ENCODE peak calls at places on chromosomes 4 and X, in nine cellular contexts. J is immature natural killer cell; V is NCI-H1417 treated with DMSO at 0.1 percent for 48 hours; E is D721Med; R is NCI-H2081 treated with DMSO at 0.1 percent for 48 hours; P is thoracic aorta; W is stimulated activated CD4-positive, alpha-beta T cell treated with anti-CD3 and anti-CD28 coated beads, Interleukin-4, amount 100 ng/mL, for 4 hours; H is brain pericyte; Y is C1 segment of cervical spinal cord. G is an unnamed sample.

GRCh38 chr4:86730310-86730709 is 118.9 kb downstream of the SLC10A6 start:
- DNase-seq in J (no peak), V (no peak), E (no peak), R (no peak), P (no peak), W (no peak), H (no peak), Y (no peak), G (no peak)

GRCh38 chr4:86822136-86822535 is 27.0 kb downstream of the SLC10A6 start:
- DNase-seq in J (no peak), V (no peak), E (no peak), R (no peak), P (no peak), W (no peak), H (no peak), Y (no peak), G (no peak)

GRCh38 chr4:158895797-158896442 is 127.1 kb downstream of the FNIP2 start:
- DNase-seq in J (peak; percentile 50), V (no peak), E (no peak), R (no peak), P (no peak), W (no peak), H (no peak), Y (no peak), G (no peak)

GRCh38 chrX:108097380-108097779 is 5.8 kb downstream of the ATG4A start:
- DNase-seq in J (no peak), V (no peak), E (no peak), R (no peak), P (no peak), W (no peak), H (no peak), Y (no peak), G (no peak)

GRCh38 chrX:1391370-1391706 is 575 bp downstream of the SLC25A6 start:
- DNase-seq in J (no peak), V (no peak), E (peak; percentile 44), R (no peak), P (no peak), W (peak; percentile 87), H (no peak), Y (no peak), G (no peak)

GRCh38 chr4:147843162-147843561 is 111.3 kb downstream of the ARHGAP10 start:
- DNase-seq in J (no peak), V (no peak), E (no peak), R (no peak), P (no peak), W (no peak), H (no peak), Y (no peak), G (no peak)

GRCh38 chrX:14027511-14028019 is 2.1 kb downstream of the GEMIN8 start:
- DNase-seq in J (no peak), V (no peak), E (no peak), R (no peak), P (no peak), W (no peak), H (no peak), Y (no peak), G (no peak)

GRCh38 chr4:124262211-124263179 is 450.0 kb downstream of the ANKRD50 start:
- DNase-seq in J (peak; percentile 22), V (peak; percentile 34), E (no peak), R (peak; percentile 36), P (peak; percentile 5), W (no peak), H (peak; percentile 47), Y (no peak), G (no peak)

GRCh38 chr4:158121203-158121586 is 51.6 kb downstream of the GASK1B start:
- DNase-seq in J (no peak), V (no peak), E (no peak), R (no peak), P (peak; percentile 34), W (no peak), H (no peak), Y (no peak), G (no peak)

GRCh38 chr4:1872918-1873269 is 1.7 kb downstream of the NSD2 start:
- DNase-seq in J (no peak), V (no peak), E (no peak), R (no peak), P (no peak), W (no peak), H (no peak), Y (no peak), G (no peak)

GRCh38 chrX:54076903-54077302 is 32.6 kb upstream of the PHF8 start:
- DNase-seq in J (no peak), V (no peak), E (no peak), R (no peak), P (no peak), W (no peak), H (no peak), Y (no peak), G (no peak)

GRCh38 chr4:84403656-84404055 is 95.4 kb downstream of the NKX6-1 start:
- DNase-seq in J (no peak), V (no peak), E (no peak), R (no peak), P (no peak), W (no peak), H (no peak), Y (no peak), G (no peak)

GRCh38 chrX:151680805-151681204 is 14.5 kb upstream of the PRRG3 start:
- DNase-seq in J (peak; percentile 29), V (no peak), E (no peak), R (no peak), P (no peak), W (peak; percentile 20), H (no peak), Y (no peak), G (peak; percentile 30)

GRCh38 chrX:51905711-51906110 is 12.3 kb downstream of the MAGED1 start:
- DNase-seq in J (no peak), V (no peak), E (no peak), R (no peak), P (no peak), W (no peak), H (no peak), Y (no peak), G (no peak)

G was measured in activated T-cell treated with anti-CD3 and anti-CD28 coated beads for 1 hour.